ENCODE peak calls at places on chromosomes 7 and 10, in four cellular contexts. W is activated B cell treated with CpG ODN at 0.5 μM for 24 hours; L is activated CD4-positive, CD25-positive, alpha-beta regulatory T cell treated with anti-CD3 and anti-CD28 coated beads, Interleukin-2, amount 50 U/mL, for 72 hours; G is NCI-H748 treated with DMSO at 0.1 percent for 48 hours. S is an unnamed sample.

GRCh38 chr10:33211123-33211878 is 123.2 kb downstream of the NRP1 start:
- DNase-seq in W (no peak), L (no peak), G (no peak), S (no peak)

GRCh38 chr10:73096041-73096451 is 620 bp downstream of the P4HA1 start:
- DNase-seq in W (peak; percentile 64), L (peak; percentile 66), G (no peak), S (peak; percentile 29)

GRCh38 chr10:91190876-91191580 is 29.4 kb upstream of the PCGF5 start:
- DNase-seq in W (no peak), L (no peak), G (no peak), S (no peak)

GRCh38 chr10:112006831-112007230 is 176.7 kb downstream of the GPAM start:
- DNase-seq in W (no peak), L (no peak), G (no peak), S (no peak)

GRCh38 chr10:63554666-63555065 is 33.5 kb downstream of the REEP3 start:
- DNase-seq in W (no peak), L (no peak), G (no peak), S (no peak)

GRCh38 chr10:123222832-123223231 is 68.6 kb downstream of the BUB3 start:
- DNase-seq in W (no peak), L (no peak), G (no peak), S (no peak)

GRCh38 chr7:55162476-55162875 is 143.7 kb downstream of the EGFR start:
- DNase-seq in W (no peak), L (no peak), G (no peak), S (no peak)

GRCh38 chr7:3416453-3416852 is 115.4 kb downstream of the SDK1 start:
- DNase-seq in W (no peak), L (no peak), G (no peak), S (no peak)

GRCh38 chr10:17094844-17095243 is 34.8 kb downstream of the CUBN start:
- DNase-seq in W (no peak), L (no peak), G (no peak), S (no peak)

GRCh38 chr10:122286872-122287271 is 15.8 kb downstream of the BTBD16 start:
- DNase-seq in W (no peak), L (no peak), G (no peak), S (no peak)

GRCh38 chr10:21926358-21926890 is 77.1 kb downstream of the DNAJC1 start:
- DNase-seq in W (no peak), L (no peak), G (no peak), S (no peak)

GRCh38 chr10:21372651-21373410 is 152.7 kb downstream of the SKIDA1 start:
- DNase-seq in W (no peak), L (no peak), G (no peak), S (no peak)